ENCODE peak calls at places on chromosomes 1 and 21, in ten cellular contexts. P is GM12865, Z is RKO, Y is SW480, M is Right ventricle myocardium inferior, W is caudate nucleus, L is kidney epithelial cell, X is H7, D is COLO829, U is GF-D8. B is an unnamed sample.

GRCh38 chr1:245748246-245748645 is 593.5 kb downstream of the KIF26B start:
- DNase-seq in P (no peak), D (no peak), U (no peak), M (no peak), L (peak; percentile 43), Y (no peak), W (no peak), Z (no peak), X (peak; percentile 38), B (no peak)

GRCh38 chr21:26148834-26149354 is 21.7 kb downstream of the APP start:
- DNase-seq in M (no peak), Y (no peak), Z (peak; percentile 40), P (no peak), X (no peak), W (no peak), D (peak; percentile 67), L (no peak), U (no peak), B (no peak)

GRCh38 chr1:204340137-204340536 is 19.6 kb downstream of the PLEKHA6 start:
- DNase-seq in D (no peak), X (no peak), Z (no peak), Y (no peak), L (no peak), W (no peak), U (no peak), M (no peak), P (no peak), B (no peak)

GRCh38 chr1:169892819-169893644 is 664 bp downstream of the SCYL3 start:
- DNase-seq in Z (peak; percentile 34), D (peak; percentile 31), Y (peak; percentile 18), L (no peak), U (no peak), P (peak; percentile 34), X (no peak), M (peak; percentile 77), W (no peak), B (peak; percentile 67)

GRCh38 chr1:31799196-31799894 is 16.5 kb downstream of the SPOCD1 start:
- DNase-seq in Y (no peak), Z (no peak), X (peak; percentile 77), M (no peak), U (no peak), W (no peak), D (no peak), P (no peak), L (no peak), B (no peak)

GRCh38 chr21:41634211-41634694 is 126.3 kb upstream of the TMPRSS2 start:
- DNase-seq in U (no peak), Z (no peak), L (no peak), M (no peak), Y (peak; percentile 67), X (peak; percentile 49), W (no peak), P (no peak), D (no peak), B (no peak)

GRCh38 chr1:64965239-64966157 is 851 bp downstream of the JAK1 start:
- DNase-seq in X (peak; percentile 54), D (no peak), U (no peak), Y (peak; percentile 59), W (peak; percentile 34), P (peak; percentile 85), L (no peak), M (peak; percentile 90), Z (peak; percentile 68), B (peak; percentile 88)

GRCh38 chr1:27864264-27864895 is 8.0 kb upstream of the THEMIS2 start:
- DNase-seq in U (peak; percentile 47), Y (no peak), M (no peak), Z (no peak), D (no peak), L (no peak), W (no peak), P (peak; percentile 75), X (no peak), B (peak; percentile 41)

GRCh38 chr21:45295576-45296365 is 8.1 kb upstream of the POFUT2 start:
- DNase-seq in Y (no peak), P (no peak), L (no peak), Z (peak; percentile 64), W (no peak), D (no peak), U (no peak), X (peak; percentile 30), M (no peak), B (no peak)

GRCh38 chr1:3468236-3469103 is 14.0 kb downstream of the ARHGEF16 start:
- DNase-seq in U (no peak), X (no peak), M (peak; percentile 42), P (no peak), Y (no peak), W (no peak), D (no peak), Z (no peak), L (no peak), B (no peak)

GRCh38 chr21:44520326-44521300 is 19.4 kb downstream of the KRTAP10-1 start:
- DNase-seq in U (no peak), P (no peak), Z (no peak), D (no peak), L (no peak), Y (no peak), M (no peak), X (peak; percentile 61), W (no peak), B (no peak)

GRCh38 chr1:114024049-114024448 is 44.8 kb downstream of the OLFML3 start:
- DNase-seq in U (no peak), M (no peak), X (peak; percentile 54), L (no peak), D (no peak), Y (no peak), P (no peak), W (no peak), Z (no peak), B (no peak)

GRCh38 chr1:174165471-174166137 is 6.3 kb downstream of the RABGAP1L start:
- DNase-seq in L (no peak), U (no peak), X (no peak), M (no peak), Z (no peak), P (peak; percentile 71), D (no peak), W (no peak), Y (no peak), B (no peak)

GRCh38 chr1:207793327-207793726 is 41.5 kb downstream of the CD46 start:
- DNase-seq in U (no peak), D (no peak), M (no peak), L (no peak), P (no peak), Y (no peak), Z (no peak), X (no peak), W (no peak), B (no peak)

GRCh38 chr1:77313491-77313890 is 31.7 kb downstream of the AK5 start:
- DNase-seq in L (no peak), D (no peak), X (peak; percentile 36), P (peak; percentile 44), M (no peak), Y (peak; percentile 30), U (no peak), Z (peak; percentile 49), W (no peak), B (peak; percentile 65)

GRCh38 chr1:210342986-210343780 is 14.5 kb downstream of the HHAT start:
- DNase-seq in D (peak; percentile 82), W (no peak), P (peak; percentile 68), Y (no peak), L (no peak), U (no peak), Z (no peak), M (no peak), X (no peak), B (no peak)

GRCh38 chr1:55472784-55473183 is 257.6 kb upstream of the USP24 start:
- DNase-seq in W (no peak), U (no peak), M (no peak), L (no peak), Y (no peak), Z (no peak), P (no peak), D (no peak), X (no peak), B (peak; percentile 43)

GRCh38 chr1:222916067-222916466 is 101.2 kb downstream of the DISP1 start:
- DNase-seq in D (no peak), X (no peak), P (no peak), L (no peak), W (no peak), U (no peak), Z (no peak), Y (no peak), M (no peak), B (no peak)

GRCh38 chr1:3469849-3470649 is 15.6 kb downstream of the ARHGEF16 start:
- DNase-seq in Z (no peak), P (no peak), M (peak; percentile 31), D (no peak), U (no peak), X (no peak), L (no peak), Y (no peak), W (no peak), B (no peak)

GRCh38 chr1:221317537-221317936 is 424.4 kb downstream of the DUSP10 start:
- DNase-seq in D (no peak), U (no peak), M (no peak), L (no peak), Z (no peak), W (no peak), Y (no peak), X (no peak), P (no peak), B (no peak)

GRCh38 chr1:42998381-42998780 is 39.7 kb upstream of the SLC2A1 start:
- DNase-seq in L (no peak), D (no peak), M (no peak), Y (no peak), Z (no peak), W (no peak), P (no peak), X (no peak), U (no peak), B (no peak)

GRCh38 chr1:179794669-179795068 is 51.6 kb downstream of the FAM163A start:
- DNase-seq in Z (no peak), M (no peak), D (no peak), L (no peak), X (no peak), W (no peak), P (no peak), Y (no peak), U (no peak), B (no peak)

GRCh38 chr1:185695299-185695698 is 38.9 kb upstream of the HMCN1 start:
- DNase-seq in M (no peak), U (no peak), Y (no peak), X (no peak), Z (peak; percentile 16), P (no peak), L (no peak), D (peak; percentile 18), W (no peak), B (peak; percentile 53)

GRCh38 chr1:181192277-181192676 is 103.8 kb downstream of the IER5 start:
- DNase-seq in P (no peak), Y (no peak), W (no peak), X (no peak), M (no peak), L (no peak), Z (no peak), U (no peak), D (no peak), B (no peak)

GRCh38 chr21:34894401-34894800 is 154.7 kb downstream of the RUNX1 start:
- DNase-seq in L (no peak), W (no peak), P (no peak), X (no peak), Z (no peak), Y (no peak), M (no peak), D (no peak), U (no peak), B (peak; percentile 4)

GRCh38 chr1:216926681-216927080 is 203.5 kb upstream of the ESRRG start:
- DNase-seq in Z (no peak), L (no peak), U (no peak), M (no peak), P (no peak), D (no peak), W (no peak), X (no peak), Y (no peak), B (no peak)

GRCh38 chr1:44733365-44733764 is 2.4 kb upstream of the RNU5D-1 start:
- DNase-seq in Z (peak; percentile 49), M (no peak), U (no peak), D (no peak), X (no peak), L (no peak), Y (no peak), P (no peak), W (no peak), B (no peak)

GRCh38 chr1:181517181-181517875 is 34.0 kb downstream of the CACNA1E start:
- DNase-seq in L (no peak), X (no peak), P (no peak), U (no peak), M (no peak), D (no peak), Y (no peak), W (no peak), Z (no peak), B (no peak)